ENCODE peak calls at places on chromosome 2, in five cellular contexts. W is A549, E is thyroid gland, B is psoas muscle, H is tibial artery. I is an unnamed sample.
A peak's percentile ranks its signal among the peaks of the same experiment; 100 is the strongest.

GRCh38 chr2:136117391-136117841 is 533 bp downstream of the CXCR4 start:
- DNase-seq in W (peak; percentile 21), E (peak; percentile 34), B (peak; percentile 34), H (no peak), I (peak; percentile 61)

GRCh38 chr2:177169810-177170514 is 42.6 kb upstream of the HNRNPA3 start:
- DNase-seq in W (no peak), E (peak; percentile 79), B (no peak), H (no peak), I (peak; percentile 92)

GRCh38 chr2:72973566-72974435 is 56.5 kb downstream of the EMX1 start:
- DNase-seq in W (peak; percentile 89), E (peak; percentile 34), B (no peak), H (no peak), I (peak; percentile 91)

GRCh38 chr2:198100323-198100722 is 295.9 kb downstream of the PLCL1 start:
- DNase-seq in W (no peak), E (no peak), B (no peak), H (no peak), I (no peak)

GRCh38 chr2:182078988-182079602 is 93.4 kb downstream of the PPP1R1C start:
- DNase-seq in W (no peak), E (no peak), B (no peak), H (no peak), I (no peak)

GRCh38 chr2:128450211-128451015 is 131.7 kb upstream of the HS6ST1 start:
- DNase-seq in W (no peak), E (no peak), B (no peak), H (peak; percentile 18), I (no peak)

GRCh38 chr2:16051046-16051489 is 110.7 kb downstream of the MYCN start:
- DNase-seq in W (no peak), E (no peak), B (no peak), H (no peak), I (peak; percentile 98)

GRCh38 chr2:239180526-239181073 is 220.2 kb downstream of the HDAC4 start:
- DNase-seq in W (no peak), E (no peak), B (no peak), H (peak; percentile 11), I (no peak)

GRCh38 chr2:163345795-163346573 is 389.8 kb downstream of the FIGN start:
- DNase-seq in W (peak; percentile 26), E (no peak), B (no peak), H (no peak), I (peak; percentile 18)

GRCh38 chr2:12433641-12433990 is 283.1 kb upstream of the TRIB2 start:
- DNase-seq in W (no peak), E (no peak), B (no peak), H (no peak), I (no peak)

GRCh38 chr2:130836501-130837174 is at the start of gene ARHGEF4:
- DNase-seq in W (peak; percentile 61), E (peak; percentile 86), B (no peak), H (no peak), I (no peak)

GRCh38 chr2:121903037-121903689 is 147.7 kb downstream of the TSN start:
- DNase-seq in W (no peak), E (no peak), B (no peak), H (no peak), I (peak; percentile 23)

GRCh38 chr2:15563227-15564100 is 2.3 kb upstream of the NBAS start:
- DNase-seq in W (no peak), E (no peak), B (no peak), H (no peak), I (peak; percentile 85)

GRCh38 chr2:203623616-203624015 is 82.8 kb upstream of the CD28 start:
- DNase-seq in W (no peak), E (no peak), B (no peak), H (no peak), I (no peak)

GRCh38 chr2:226063704-226064390 is 664.3 kb downstream of the NYAP2 start:
- DNase-seq in W (no peak), E (no peak), B (no peak), H (no peak), I (no peak)

GRCh38 chr2:96819101-96819875 is 3.2 kb downstream of the CNNM3 start:
- DNase-seq in W (no peak), E (no peak), B (no peak), H (no peak), I (no peak)

GRCh38 chr2:88967844-88968243 is 276.4 kb downstream of the RPIA start:
- DNase-seq in W (no peak), E (no peak), B (no peak), H (no peak), I (no peak)

GRCh38 chr2:61582191-61582590 is 44.0 kb upstream of the XPO1 start:
- DNase-seq in W (no peak), E (peak; percentile 8), B (no peak), H (no peak), I (no peak)

GRCh38 chr2:173806761-173807160 is 158.4 kb downstream of the SP3 start:
- DNase-seq in W (no peak), E (no peak), B (no peak), H (no peak), I (no peak)

GRCh38 chr2:241568738-241569137 is 10.2 kb downstream of the BOK start:
- DNase-seq in W (no peak), E (no peak), B (no peak), H (no peak), I (no peak)

GRCh38 chr2:239600650-239601049 is 199.8 kb upstream of the HDAC4 start:
- DNase-seq in W (no peak), E (no peak), B (no peak), H (no peak), I (no peak)

GRCh38 chr2:173126819-173127218 is 51.2 kb downstream of the MAP3K20 start:
- DNase-seq in W (no peak), E (no peak), B (no peak), H (no peak), I (peak; percentile 33)

GRCh38 chr2:64481665-64482064 is 27.7 kb downstream of the LGALSL start:
- DNase-seq in W (no peak), E (no peak), B (no peak), H (no peak), I (no peak)
- H3K4me1 ChIP-seq in W (no peaks in the 10 kb centered on the region), E (no peaks in the 10 kb centered on the region), B (no peaks in the 10 kb centered on the region), H (no peaks in the 10 kb centered on the region), I (no peaks in the 10 kb centered on the region)

GRCh38 chr2:19617251-19617650 is 258.8 kb upstream of the OSR1 start:
- DNase-seq in W (no peak), E (no peak), B (no peak), H (no peak), I (peak; percentile 64)
- H3K9me3 ChIP-seq in W (peaks cover 6% of the 10 kb centered on the region), E (peaks cover 3% of the 10 kb centered on the region), B (peaks cover 11% of the 10 kb centered on the region), H (no peaks in the 10 kb centered on the region), I (peaks cover 11% of the 10 kb centered on the region)

GRCh38 chr2:119316066-119316465 is 50.6 kb downstream of the C2orf76 start:
- DNase-seq in W (no peak), E (no peak), B (no peak), H (no peak), I (no peak)

GRCh38 chr2:119315241-119315925 is 51.3 kb downstream of the C2orf76 start:
- DNase-seq in W (no peak), E (no peak), B (no peak), H (no peak), I (no peak)

GRCh38 chr2:119317556-119317955 is 49.1 kb downstream of the C2orf76 start:
- DNase-seq in W (no peak), E (no peak), B (no peak), H (no peak), I (no peak)

GRCh38 chr2:119323459-119323858 is 43.2 kb downstream of the C2orf76 start:
- DNase-seq in W (no peak), E (peak; percentile 59), B (no peak), H (no peak), I (no peak)

DNA sequence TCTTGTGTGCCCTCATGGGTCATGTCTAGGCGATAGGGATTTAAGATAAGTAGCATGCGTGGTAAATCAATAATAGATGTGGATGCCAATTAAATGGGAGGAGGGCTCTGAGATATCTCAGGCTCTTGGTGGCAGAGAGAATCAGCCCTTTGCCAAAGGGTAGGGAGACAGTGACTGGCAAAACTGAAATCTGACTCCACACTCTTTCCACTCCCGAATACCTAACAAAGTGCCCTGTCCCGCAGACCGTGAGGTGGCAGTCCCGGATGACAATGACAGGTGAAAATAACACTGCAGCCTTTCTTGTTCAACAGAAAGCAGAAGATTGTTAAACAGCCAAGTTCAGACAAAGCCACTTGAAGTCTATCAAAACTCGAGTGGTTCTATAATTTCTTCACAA is 47.0 kb downstream of the C2orf76 start:
- DNase-seq in W (no peak), E (no peak), B (no peak), H (no peak), I (no peak)
- H3K4me1 ChIP-seq in W (no peaks in the 10 kb centered on the region), E (peaks cover 9% of the 10 kb centered on the region), B (peaks cover 20% of the 10 kb centered on the region), H (peaks cover 6% of the 10 kb centered on the region), I (no peaks in the 10 kb centered on the region)

GRCh38 chr2:171629113-171629512 is 58.2 kb upstream of the DYNC1I2 start:
- DNase-seq in W (no peak), E (no peak), B (no peak), H (no peak), I (no peak)
- H3K9me3 ChIP-seq in W (peaks cover 55% of the 10 kb centered on the region), E (no peaks in the 10 kb centered on the region), B (peaks cover 23% of the 10 kb centered on the region), H (no peaks in the 10 kb centered on the region), I (peaks cover 16% of the 10 kb centered on the region)

GRCh38 chr2:105775809-105776559 is 31.3 kb downstream of the NCK2 start:
- DNase-seq in W (no peak), E (no peak), B (no peak), H (no peak), I (no peak)

GRCh38 chr2:105777506-105778343 is 33.0 kb downstream of the NCK2 start:
- DNase-seq in W (no peak), E (no peak), B (no peak), H (no peak), I (no peak)

GRCh38 chr2:105778344-105778607 is 33.6 kb downstream of the NCK2 start:
- DNase-seq in W (no peak), E (no peak), B (no peak), H (no peak), I (no peak)

GRCh38 chr2:105776560-105776928 is 31.8 kb downstream of the NCK2 start:
- DNase-seq in W (no peak), E (peak; percentile 28), B (no peak), H (no peak), I (no peak)

GRCh38 chr2:105777071-105777482 is 32.4 kb downstream of the NCK2 start:
- DNase-seq in W (no peak), E (no peak), B (no peak), H (no peak), I (no peak)
- H3K4me1 ChIP-seq in W (no peaks in the 10 kb centered on the region), E (peaks cover 70% of the 10 kb centered on the region), B (peaks cover 68% of the 10 kb centered on the region), H (peaks cover 62% of the 10 kb centered on the region), I (no peaks in the 10 kb centered on the region)

GRCh38 chr2:31688282-31688681 is 107.5 kb upstream of the SRD5A2 start:
- DNase-seq in W (no peak), E (no peak), B (no peak), H (no peak), I (no peak)

GRCh38 chr2:31696068-31696467 is 115.3 kb upstream of the SRD5A2 start:
- DNase-seq in W (peak; percentile 9), E (no peak), B (no peak), H (no peak), I (no peak)

GRCh38 chr2:31694444-31694843 is 113.7 kb upstream of the SRD5A2 start:
- DNase-seq in W (peak; percentile 13), E (no peak), B (no peak), H (no peak), I (no peak)

GRCh38 chr2:31693882-31694281 is 113.1 kb upstream of the SRD5A2 start:
- DNase-seq in W (no peak), E (no peak), B (no peak), H (no peak), I (peak; percentile 25)
- H3K9me3 ChIP-seq in W (peaks cover 51% of the 10 kb centered on the region), E (no peaks in the 10 kb centered on the region), B (peaks cover 34% of the 10 kb centered on the region), H (peaks cover 14% of the 10 kb centered on the region), I (peaks cover 12% of the 10 kb centered on the region)